ENCODE peak calls at places on chromosomes 16 and 17, in ten cellular contexts. One of them, this sample, is unnamed.

GRCh38 chr17:47652570-47652969 is 2.9 kb downstream of the KPNB1 start:
- DNase-seq in stimulated activated CD8-positive, alpha-beta memory T cell treated with anti-CD3 and anti-CD28 coated beads, Interleukin-15, amount 100 ng/mL, for 24 hours: no peak
- DNase-seq in EH: peak; percentile 40
- DNase-seq in NCI-H1694: no peak
- DNase-seq in Right ventricle myocardium inferior: no peak
- DNase-seq in psoas muscle: no peak
- DNase-seq in progenitor cell of endocrine pancreas: no peak
- DNase-seq in lower lobe of right lung: no peak
- DNase-seq in T-helper 2 cell: no peak
- DNase-seq in stimulated activated CD4-positive, alpha-beta T cell treated with anti-CD3 and anti-CD28 coated beads, Interleukin-12 subunit alpha, Interleukin-12 subunit beta, amount 100 ng/mL, for 24 hours: no peak
- DNase-seq in this sample: peak; percentile 16

GRCh38 chr16:57977418-57978069 is 6.6 kb upstream of the CNGB1 start:
- DNase-seq in stimulated activated CD8-positive, alpha-beta memory T cell treated with anti-CD3 and anti-CD28 coated beads, Interleukin-15, amount 100 ng/mL, for 24 hours: no peak
- DNase-seq in EH: no peak
- DNase-seq in NCI-H1694: no peak
- DNase-seq in Right ventricle myocardium inferior: peak; percentile 63
- DNase-seq in psoas muscle: peak; percentile 44
- DNase-seq in progenitor cell of endocrine pancreas: no peak
- DNase-seq in lower lobe of right lung: peak; percentile 44
- DNase-seq in T-helper 2 cell: no peak
- DNase-seq in stimulated activated CD4-positive, alpha-beta T cell treated with anti-CD3 and anti-CD28 coated beads, Interleukin-12 subunit alpha, Interleukin-12 subunit beta, amount 100 ng/mL, for 24 hours: no peak
- DNase-seq in this sample: no peak

GRCh38 chr17:9436629-9437028 is 139.0 kb downstream of the STX8 start:
- DNase-seq in stimulated activated CD8-positive, alpha-beta memory T cell treated with anti-CD3 and anti-CD28 coated beads, Interleukin-15, amount 100 ng/mL, for 24 hours: no peak
- DNase-seq in EH: no peak
- DNase-seq in NCI-H1694: peak; percentile 27
- DNase-seq in Right ventricle myocardium inferior: no peak
- DNase-seq in psoas muscle: no peak
- DNase-seq in progenitor cell of endocrine pancreas: no peak
- DNase-seq in lower lobe of right lung: no peak
- DNase-seq in T-helper 2 cell: no peak
- DNase-seq in stimulated activated CD4-positive, alpha-beta T cell treated with anti-CD3 and anti-CD28 coated beads, Interleukin-12 subunit alpha, Interleukin-12 subunit beta, amount 100 ng/mL, for 24 hours: no peak
- DNase-seq in this sample: no peak

GRCh38 chr16:24863582-24864437 is 18.0 kb downstream of the SLC5A11 start:
- DNase-seq in stimulated activated CD8-positive, alpha-beta memory T cell treated with anti-CD3 and anti-CD28 coated beads, Interleukin-15, amount 100 ng/mL, for 24 hours: no peak
- DNase-seq in EH: no peak
- DNase-seq in NCI-H1694: no peak
- DNase-seq in Right ventricle myocardium inferior: no peak
- DNase-seq in psoas muscle: no peak
- DNase-seq in progenitor cell of endocrine pancreas: no peak
- DNase-seq in lower lobe of right lung: no peak
- DNase-seq in T-helper 2 cell: no peak
- DNase-seq in stimulated activated CD4-positive, alpha-beta T cell treated with anti-CD3 and anti-CD28 coated beads, Interleukin-12 subunit alpha, Interleukin-12 subunit beta, amount 100 ng/mL, for 24 hours: no peak
- DNase-seq in this sample: no peak

GRCh38 chr17:50564916-50565315 is 4.4 kb downstream of the CACNA1G start:
- DNase-seq in stimulated activated CD8-positive, alpha-beta memory T cell treated with anti-CD3 and anti-CD28 coated beads, Interleukin-15, amount 100 ng/mL, for 24 hours: no peak
- DNase-seq in EH: peak; percentile 71
- DNase-seq in NCI-H1694: peak; percentile 68
- DNase-seq in Right ventricle myocardium inferior: peak; percentile 84
- DNase-seq in psoas muscle: peak; percentile 87
- DNase-seq in progenitor cell of endocrine pancreas: no peak
- DNase-seq in lower lobe of right lung: no peak
- DNase-seq in T-helper 2 cell: peak; percentile 43
- DNase-seq in stimulated activated CD4-positive, alpha-beta T cell treated with anti-CD3 and anti-CD28 coated beads, Interleukin-12 subunit alpha, Interleukin-12 subunit beta, amount 100 ng/mL, for 24 hours: no peak
- DNase-seq in this sample: peak; percentile 45

GRCh38 chr16:75415169-75415908 is 18.0 kb downstream of the CFDP1 start:
- DNase-seq in stimulated activated CD8-positive, alpha-beta memory T cell treated with anti-CD3 and anti-CD28 coated beads, Interleukin-15, amount 100 ng/mL, for 24 hours: no peak
- DNase-seq in EH: no peak
- DNase-seq in NCI-H1694: no peak
- DNase-seq in Right ventricle myocardium inferior: no peak
- DNase-seq in psoas muscle: no peak
- DNase-seq in progenitor cell of endocrine pancreas: no peak
- DNase-seq in lower lobe of right lung: no peak
- DNase-seq in T-helper 2 cell: no peak
- DNase-seq in stimulated activated CD4-positive, alpha-beta T cell treated with anti-CD3 and anti-CD28 coated beads, Interleukin-12 subunit alpha, Interleukin-12 subunit beta, amount 100 ng/mL, for 24 hours: no peak
- DNase-seq in this sample: peak; percentile 23

GRCh38 chr17:74165811-74166365 is 37.6 kb upstream of the RPL38 start:
- DNase-seq in stimulated activated CD8-positive, alpha-beta memory T cell treated with anti-CD3 and anti-CD28 coated beads, Interleukin-15, amount 100 ng/mL, for 24 hours: no peak
- DNase-seq in EH: no peak
- DNase-seq in NCI-H1694: no peak
- DNase-seq in Right ventricle myocardium inferior: no peak
- DNase-seq in psoas muscle: no peak
- DNase-seq in progenitor cell of endocrine pancreas: no peak
- DNase-seq in lower lobe of right lung: no peak
- DNase-seq in T-helper 2 cell: no peak
- DNase-seq in stimulated activated CD4-positive, alpha-beta T cell treated with anti-CD3 and anti-CD28 coated beads, Interleukin-12 subunit alpha, Interleukin-12 subunit beta, amount 100 ng/mL, for 24 hours: no peak
- DNase-seq in this sample: no peak

GRCh38 chr17:28948873-28949184 is 2.5 kb downstream of the PHF12 start:
- DNase-seq in stimulated activated CD8-positive, alpha-beta memory T cell treated with anti-CD3 and anti-CD28 coated beads, Interleukin-15, amount 100 ng/mL, for 24 hours: no peak
- DNase-seq in EH: no peak
- DNase-seq in NCI-H1694: no peak
- DNase-seq in Right ventricle myocardium inferior: no peak
- DNase-seq in psoas muscle: no peak
- DNase-seq in progenitor cell of endocrine pancreas: no peak
- DNase-seq in lower lobe of right lung: no peak
- DNase-seq in T-helper 2 cell: peak; percentile 17
- DNase-seq in stimulated activated CD4-positive, alpha-beta T cell treated with anti-CD3 and anti-CD28 coated beads, Interleukin-12 subunit alpha, Interleukin-12 subunit beta, amount 100 ng/mL, for 24 hours: no peak
- DNase-seq in this sample: peak; percentile 52

This sample was measured in iris pigment epithelial cell.